ENCODE peak calls at places on chromosomes 13 and 19, in eight cellular contexts. A is WERI-Rb-1, X is tibial artery, K is NB4, P is cardiac muscle cell, C is thoracic aorta, Z is fibroblast of pulmonary artery, H is AG04450. V is an unnamed sample.

GRCh38 chr13:93637852-93638251 is 411.2 kb downstream of the GPC6 start:
- DNase-seq in K (no peak), H (no peak), X (no peak), Z (no peak), P (no peak), C (no peak), A (no peak), V (no peak)

GRCh38 chr13:20359335-20359734 is 127.2 kb upstream of the GJB6 start:
- DNase-seq in X (no peak), H (peak; percentile 92), Z (peak; percentile 96), K (peak; percentile 80), P (peak; percentile 97), A (no peak), C (no peak), V (peak; percentile 41)

GRCh38 chr13:20274466-20274865 is 42.3 kb upstream of the GJB6 start:
- DNase-seq in A (no peak), Z (no peak), C (no peak), K (no peak), X (no peak), P (no peak), H (no peak), V (no peak)

GRCh38 chr19:34651747-34652146 is 25.2 kb downstream of the SCGB2B2 start:
- DNase-seq in A (no peak), X (no peak), C (no peak), P (no peak), Z (no peak), H (no peak), K (no peak), V (no peak)

GRCh38 chr13:44575741-44576395 is at the start of gene TSC22D1:
- DNase-seq in X (peak; percentile 73), K (peak; percentile 67), A (peak; percentile 22), H (no peak), Z (peak; percentile 63), C (no peak), P (peak; percentile 66), V (no peak)

GRCh38 chr13:42924290-42924803 is 67.7 kb downstream of the EPSTI1 start:
- DNase-seq in C (no peak), X (no peak), A (no peak), Z (no peak), K (no peak), P (no peak), H (no peak), V (no peak)

GRCh38 chr19:28869459-28869858 is 343.5 kb downstream of the UQCRFS1 start:
- DNase-seq in K (no peak), X (no peak), C (no peak), Z (no peak), A (no peak), P (no peak), H (no peak), V (no peak)

GRCh38 chr13:113732961-113733950 is 25.8 kb upstream of the TMEM255B start:
- DNase-seq in H (no peak), Z (no peak), K (no peak), A (no peak), X (no peak), P (no peak), C (no peak), V (no peak)

GRCh38 chr13:100525453-100526298 is 62.9 kb downstream of the GGACT start:
- DNase-seq in H (no peak), C (no peak), X (no peak), Z (no peak), P (no peak), K (no peak), A (no peak), V (no peak)

GRCh38 chr13:29847501-29847983 is 2.9 kb downstream of the UBL3 start:
- DNase-seq in C (no peak), Z (peak; percentile 49), H (no peak), X (no peak), K (peak; percentile 24), A (no peak), P (peak; percentile 62), V (no peak)

GRCh38 chr13:52599037-52599852 is 43.0 kb upstream of the HNRNPA1L2 start:
- DNase-seq in C (no peak), X (no peak), H (no peak), Z (peak; percentile 79), A (no peak), K (no peak), P (peak; percentile 70), V (no peak)

GRCh38 chr19:49876422-49877019 is 634 bp downstream of the AKT1S1 start:
- DNase-seq in A (peak; percentile 98), K (peak; percentile 99), Z (peak; percentile 99), C (peak; percentile 93), P (peak; percentile 100), H (peak; percentile 99), X (peak; percentile 99), V (peak; percentile 91)

GRCh38 chr13:81304121-81304659 is 963.3 kb upstream of the SPRY2 start:
- DNase-seq in P (no peak), Z (no peak), H (no peak), A (no peak), K (no peak), C (no peak), X (no peak), V (no peak)

GRCh38 chr13:45718063-45718462 is 15.9 kb downstream of the CBY2 start:
- DNase-seq in Z (peak; percentile 23), K (peak; percentile 61), P (peak; percentile 40), X (no peak), H (no peak), A (no peak), C (no peak), V (no peak)

GRCh38 chr13:29081036-29081435 is 260.9 kb downstream of the MTUS2 start:
- DNase-seq in K (peak; percentile 59), A (no peak), P (no peak), H (no peak), C (no peak), Z (no peak), X (no peak), V (no peak)

GRCh38 chr19:23345838-23346237 is 49.4 kb downstream of the ZNF91 start:
- DNase-seq in A (no peak), P (no peak), K (peak; percentile 27), X (no peak), C (no peak), H (no peak), Z (no peak), V (no peak)

GRCh38 chr13:101258071-101258470 is 158.2 kb downstream of the NALCN start:
- DNase-seq in A (no peak), K (peak; percentile 95), X (no peak), H (no peak), P (peak; percentile 11), Z (peak; percentile 70), C (no peak), V (peak; percentile 36)

GRCh38 chr19:41265376-41266153 is 1.4 kb downstream of the HNRNPUL1 start:
- DNase-seq in Z (peak; percentile 26), K (peak; percentile 12), H (no peak), C (no peak), P (peak; percentile 25), X (peak; percentile 65), A (no peak), V (no peak)

GRCh38 chr13:89890806-89891205 is 1456.7 kb upstream of the MIR17HG start:
- DNase-seq in H (no peak), X (no peak), P (no peak), C (no peak), K (no peak), A (no peak), Z (no peak), V (no peak)
- TF ChIP-seq CTCF in H (no peak), X (no peak), P (no peak), C (no peak), K (no peak), A (no peak), Z (no peak), V (no peak)

GRCh38 chr13:86741762-86742285 is 929.3 kb upstream of the SLITRK5 start:
- DNase-seq in Z (no peak), A (no peak), H (no peak), P (no peak), X (no peak), C (no peak), K (peak; percentile 6), V (no peak)
- TF ChIP-seq CTCF in Z (no peak), A (peak; percentile 5), H (peak; percentile 19), P (no peak), X (no peak), C (no peak), K (no peak), V (no peak)

GRCh38 chr19:35986664-35987570 is 8.1 kb upstream of the SDHAF1 start:
- DNase-seq in K (peak; percentile 58), A (peak; percentile 83), P (no peak), X (no peak), C (no peak), H (no peak), Z (no peak), V (no peak)

GRCh38 chr19:35988824-35989223 is 6.2 kb upstream of the SDHAF1 start:
- DNase-seq in H (no peak), C (no peak), X (no peak), A (no peak), P (no peak), Z (no peak), K (no peak), V (no peak)

GRCh38 chr19:35990771-35991730 is 3.9 kb upstream of the SDHAF1 start:
- DNase-seq in K (no peak), A (no peak), Z (no peak), H (no peak), P (no peak), X (no peak), C (no peak), V (no peak)

GRCh38 chr19:35986111-35986510 is 8.9 kb upstream of the SDHAF1 start:
- DNase-seq in K (no peak), X (no peak), P (no peak), A (no peak), Z (no peak), C (no peak), H (no peak), V (no peak)

DNA sequence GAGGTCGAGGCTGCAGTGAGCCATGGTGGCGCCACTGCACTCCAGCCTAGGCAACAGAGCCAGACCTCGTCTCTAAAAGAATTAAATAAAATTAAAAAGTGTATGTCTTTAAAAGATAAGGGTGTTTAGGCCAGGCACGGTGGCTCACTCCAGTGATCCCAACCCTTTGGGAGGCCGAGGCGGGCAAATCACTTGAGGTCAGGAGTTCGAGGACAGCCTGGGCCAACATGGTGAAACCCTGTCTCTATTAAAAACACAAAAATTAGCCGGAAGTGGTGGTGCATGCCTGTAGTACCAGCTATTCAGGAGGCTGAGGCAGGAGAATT is 7.5 kb upstream of the SDHAF1 start:
- DNase-seq in C (no peak), K (no peak), Z (no peak), X (no peak), A (no peak), P (no peak), H (no peak), V (no peak)
- TF ChIP-seq CTCF in C (no peak), K (no peak), Z (no peak), X (no peak), A (peak; percentile 4), P (no peak), H (no peak), V (no peak)

DNA sequence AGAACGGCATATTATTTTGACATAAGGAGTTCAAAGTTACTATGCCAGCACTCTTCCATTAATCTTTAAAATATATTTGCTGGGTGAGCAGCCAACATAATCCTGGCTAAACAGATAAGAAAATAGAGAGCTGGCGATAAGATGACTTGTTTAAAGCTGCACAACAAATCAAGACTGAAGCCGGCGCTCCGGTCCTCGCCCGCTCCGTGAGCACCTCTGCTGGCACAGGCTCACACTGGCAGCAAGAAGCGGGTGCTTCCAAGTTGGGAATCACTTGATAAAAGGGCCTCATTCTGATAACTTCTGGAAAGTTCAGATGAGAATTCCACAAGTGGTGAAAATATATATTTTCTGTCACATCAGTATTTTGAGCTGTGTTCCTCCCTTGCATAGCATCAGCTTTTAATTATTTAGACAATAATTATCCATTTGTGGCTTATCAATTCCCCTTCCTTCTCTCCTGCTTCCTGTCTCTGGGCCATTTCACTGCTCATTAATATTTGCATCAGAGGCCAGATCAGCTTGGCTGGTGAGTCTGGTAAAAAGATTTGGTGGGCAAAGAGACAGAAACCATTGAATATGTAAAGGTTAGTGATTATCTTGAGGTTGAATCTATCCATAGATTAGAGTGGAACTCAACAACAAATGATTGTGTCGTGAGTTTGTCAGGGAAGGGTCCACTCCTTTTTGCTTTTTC is 205.3 kb downstream of the MZT1 start:
- DNase-seq in K (no peak), Z (no peak), A (peak; percentile 67), H (no peak), X (no peak), P (no peak), C (no peak), V (no peak)
- TF ChIP-seq CTCF in K (no peak), Z (no peak), A (peak; percentile 36), H (no peak), X (no peak), P (no peak), C (no peak), V (no peak)

V was measured in BJ.